ENCODE peak calls at places on chromosomes 4 and X, in nine cellular contexts. W is COR-L47, K is GM23248, M is HFFc6, U is sigmoid colon, A is T-helper 2 cell, Z is substantia nigra, Y is ELR, O is GM06990. B is an unnamed sample.

GRCh38 chr4:1318488-1319213 is 28.4 kb upstream of the UVSSA start:
- DNase-seq in K (no peak), Y (no peak), U (no peak), O (no peak), Z (no peak), W (no peak), M (no peak), A (no peak), B (no peak)

GRCh38 chr4:142243250-142243649 is 602.9 kb downstream of the INPP4B start:
- DNase-seq in W (no peak), K (peak), O (no peak), Z (no peak), A (no peak), U (no peak), Y (no peak), M (no peak), B (no peak)

GRCh38 chrX:73262991-73263390 is 48.3 kb upstream of the NAP1L2 start:
- DNase-seq in M (no peak), K (peak), W (no peak), O (no peak), U (no peak), Y (peak), Z (no peak), A (no peak), B (no peak)

GRCh38 chr4:142840516-142841123 is 5.5 kb downstream of the INPP4B start:
- DNase-seq in O (no peak), Z (no peak), A (no peak), Y (peak), W (peak), U (no peak), M (peak), K (peak), B (peak)

GRCh38 chr4:793941-794621 is 31.8 kb downstream of the CPLX1 start:
- DNase-seq in W (no peak), Z (no peak), U (no peak), K (no peak), O (peak), Y (peak), A (no peak), M (no peak), B (no peak)

GRCh38 chr4:73948990-73949706 is 32.7 kb downstream of the PF4 start:
- DNase-seq in Y (no peak), W (no peak), O (no peak), M (no peak), A (no peak), K (no peak), U (no peak), Z (no peak), B (no peak)

GRCh38 chr4:41644288-41644914 is 104.1 kb downstream of the PHOX2B start:
- DNase-seq in U (peak), K (peak), M (no peak), Z (peak), W (peak), O (peak), A (no peak), Y (peak), B (no peak)

GRCh38 chr4:187602339-187603092 is 393.1 kb upstream of the ZFP42 start:
- DNase-seq in W (no peak), A (no peak), O (no peak), K (peak), U (no peak), Z (no peak), M (peak), Y (peak), B (no peak)

GRCh38 chr4:138243369-138243768 is 1.2 kb upstream of the SLC7A11 start:
- DNase-seq in W (no peak), Y (no peak), Z (no peak), O (no peak), A (no peak), U (no peak), K (no peak), M (no peak), B (no peak)

GRCh38 chr4:169252339-169253086 is 18.2 kb downstream of the SH3RF1 start:
- DNase-seq in Z (no peak), A (no peak), Y (no peak), M (no peak), K (no peak), W (no peak), O (no peak), U (no peak), B (peak)

GRCh38 chr4:99651811-99652545 is 5.7 kb downstream of the C4orf54 start:
- DNase-seq in K (no peak), U (no peak), Y (no peak), M (no peak), Z (no peak), O (no peak), A (no peak), W (no peak), B (no peak)

GRCh38 chrX:68989865-68990606 is 161.2 kb downstream of the EFNB1 start:
- DNase-seq in M (peak), O (no peak), U (no peak), K (peak), Y (peak), Z (no peak), A (no peak), W (no peak), B (no peak)

GRCh38 chrX:71870337-71871098 is 40.1 kb upstream of the NHSL2 start:
- DNase-seq in W (no peak), A (no peak), Y (peak), O (no peak), M (peak), U (no peak), Z (peak), K (peak), B (no peak)

GRCh38 chr4:185534850-185535761 is at the start of gene PDLIM3:
- DNase-seq in U (peak), A (no peak), Z (peak), K (peak), M (no peak), O (peak), W (peak), Y (peak), B (no peak)

GRCh38 chr4:70637239-70637920 is 8.8 kb downstream of the ENAM start:
- DNase-seq in Z (no peak), O (no peak), M (no peak), U (no peak), W (no peak), K (peak), A (no peak), Y (no peak), B (no peak)

GRCh38 chr4:71992571-71992970 is 39.2 kb upstream of the NPFFR2 start:
- DNase-seq in M (no peak), O (no peak), Y (peak), A (no peak), W (no peak), Z (no peak), K (no peak), U (no peak), B (no peak)

B was measured in NCI-H446 treated with DMSO at 0.1 percent for 48 hours.